ENCODE peak calls at places on chromosomes 16 and 17, in nine cellular contexts. A is body of pancreas, Q is cardiac muscle cell, H is tibial artery, C is transverse colon, Z is Panc1, Y is hepatocyte, I is uterus, R is neural progenitor cell. E is an unnamed sample. For H3K27me3, the result is how much of the 10 kb centered on the place peaks cover.

GRCh38 chr16:31439519-31439918 is 3.1 kb downstream of the ZNF843 start:
- DNase-seq in Y (no peak), Z (no peak), C (no peak), H (peak), Q (no peak), I (no peak), A (no peak), R (no peak), E (no peak)

GRCh38 chr16:73058221-73058615 is 10.3 kb upstream of the ZFHX3 start:
- DNase-seq in R (no peak), Y (peak), Z (no peak), H (no peak), C (peak), I (peak), A (peak), Q (peak), E (no peak)

GRCh38 chr17:82134101-82134500 is 36.1 kb upstream of the FASN start:
- DNase-seq in Z (no peak), Y (peak), C (peak), I (no peak), A (peak), H (no peak), Q (no peak), R (no peak), E (no peak)

GRCh38 chr17:75271233-75271954 is 363 bp upstream of the MIF4GD start:
- DNase-seq in C (peak), A (peak), Q (peak), I (peak), Z (no peak), Y (peak), R (peak), H (peak), E (no peak)

GRCh38 chr17:62094175-62094574 is 29.1 kb upstream of the MED13 start:
- DNase-seq in R (no peak), I (no peak), Q (no peak), C (no peak), Y (no peak), A (no peak), Z (no peak), H (no peak), E (no peak)

GRCh38 chr17:39822051-39822450 is 42.1 kb downstream of the IKZF3 start:
- DNase-seq in Z (no peak), C (no peak), Q (no peak), R (no peak), I (no peak), A (no peak), Y (no peak), H (no peak), E (no peak)

GRCh38 chr16:88505405-88506082 is 52.5 kb downstream of the ZFPM1 start:
- DNase-seq in A (peak), R (no peak), I (no peak), Q (peak), C (peak), Y (peak), H (no peak), Z (no peak), E (no peak)

GRCh38 chr16:47877166-47877565 is 278.6 kb downstream of the ABCC12 start:
- DNase-seq in I (no peak), H (no peak), A (no peak), Z (no peak), Y (no peak), Q (no peak), R (no peak), C (no peak), E (no peak)

GRCh38 chr17:78375401-78376079 is 2.9 kb upstream of the PGS1 start:
- DNase-seq in C (no peak), H (no peak), I (no peak), Y (peak), Q (no peak), R (no peak), A (peak), Z (no peak), E (no peak)

GRCh38 chr16:46757339-46758050 is 9.4 kb upstream of the MYLK3 start:
- DNase-seq in R (peak), I (no peak), Y (peak), Q (peak), C (no peak), H (no peak), A (no peak), Z (no peak), E (no peak)
- TF ChIP-seq CTCF in R (no peak), I (no peak), Y (no peak), Q (no peak), C (no peak), H (no peak), A (no peak), Z (no peak), E (no peak)

DNA sequence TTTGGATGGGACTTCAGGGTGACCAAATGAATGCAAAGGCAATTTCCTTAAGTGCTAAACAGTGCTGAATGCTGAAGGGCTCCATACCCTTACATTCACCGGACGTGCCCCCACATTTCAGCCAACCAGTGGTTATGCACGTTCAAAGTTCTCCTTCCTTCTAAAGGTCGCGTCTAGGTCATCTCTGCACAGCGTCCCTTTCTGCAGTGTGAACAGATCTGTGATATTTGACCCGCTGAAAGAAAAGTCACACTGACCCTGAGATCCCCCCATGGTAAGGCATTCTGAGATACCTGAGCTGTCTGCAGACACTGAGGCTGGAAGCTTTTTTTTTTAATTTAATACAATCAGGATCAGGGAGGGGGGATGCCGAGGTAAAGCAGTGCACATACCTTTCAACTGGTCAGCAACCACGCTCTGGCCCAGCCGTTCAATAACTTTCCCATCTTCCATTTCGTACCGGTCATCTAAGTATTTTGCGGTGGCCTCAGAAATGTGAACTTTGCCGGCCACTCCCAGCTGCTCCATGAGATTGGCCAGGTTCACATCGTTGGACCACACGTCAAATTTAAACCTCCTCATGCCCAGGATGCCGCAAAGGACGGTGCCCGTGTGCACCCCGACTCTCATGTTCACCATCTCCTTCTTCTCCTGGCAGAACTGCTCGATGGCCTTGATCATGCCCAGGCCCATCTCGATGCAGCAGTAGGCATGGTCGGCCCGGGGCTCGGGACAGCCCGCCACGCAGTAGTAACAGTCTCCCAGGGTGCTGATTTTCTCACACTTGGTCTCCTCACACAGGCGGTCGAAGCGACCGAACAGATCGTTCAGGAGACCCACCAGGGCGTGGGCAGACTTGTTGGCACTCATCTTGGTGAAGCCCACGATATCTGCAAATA is 2.6 kb downstream of the ADCY9 start:
- DNase-seq in I (no peak), Z (no peak), Y (no peak), C (no peak), A (no peak), R (no peak), H (no peak), Q (peak), E (no peak)
- H3K4me3 ChIP-seq in I (peak), Z (peak), Y (peak), C (peak), A (peak), R (no peak), H (peak), Q (peak), E (peak)

DNA sequence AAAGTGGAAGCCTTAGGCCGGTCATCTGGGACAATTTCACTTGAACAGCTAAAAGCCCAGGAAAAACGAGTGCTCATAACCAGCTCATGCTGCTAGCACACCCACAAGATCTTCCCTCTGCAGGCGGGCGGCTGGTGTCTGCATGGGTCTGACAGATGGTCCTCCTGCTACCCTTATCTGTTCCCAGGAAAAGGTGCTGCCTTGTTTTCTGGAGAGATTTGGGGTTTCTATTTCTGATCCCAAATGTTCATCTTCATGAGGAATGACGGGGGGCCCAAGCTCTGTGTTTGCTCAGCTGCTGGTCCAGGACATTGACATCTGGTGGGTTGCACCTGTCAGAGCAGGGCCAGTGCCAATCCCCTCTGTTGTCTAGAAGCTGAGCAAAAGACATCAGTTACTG is 103.8 kb downstream of the SOCS1 start:
- DNase-seq in A (no peak), R (no peak), Y (no peak), Q (no peak), H (no peak), I (no peak), C (no peak), Z (no peak), E (no peak)
- H3K27me3 ChIP-seq in A (under half), R (under half), Y (under half), Q (under half), H (under half), I (under half), C (under half), Z (under half), E (under half)

GRCh38 chr16:85823328-85823920 is 23.9 kb downstream of the COX4I1 start:
- DNase-seq in Y (no peak), A (no peak), I (no peak), H (no peak), Q (no peak), R (no peak), C (no peak), Z (no peak), E (no peak)

GRCh38 chr16:85828166-85828565 is 28.7 kb downstream of the COX4I1 start:
- DNase-seq in I (no peak), R (no peak), C (no peak), H (no peak), Q (no peak), Y (no peak), A (no peak), Z (no peak), E (no peak)

GRCh38 chr16:85826686-85827247 is 27.3 kb downstream of the COX4I1 start:
- DNase-seq in Q (no peak), Y (no peak), C (no peak), Z (no peak), I (no peak), R (no peak), A (no peak), H (no peak), E (no peak)

GRCh38 chr16:85824161-85825135 is 25.0 kb downstream of the COX4I1 start:
- DNase-seq in H (no peak), Z (no peak), Y (no peak), R (no peak), Q (no peak), I (no peak), C (no peak), A (no peak), E (no peak)

GRCh38 chr16:85825326-85825725 is 25.8 kb downstream of the COX4I1 start:
- DNase-seq in Q (no peak), Z (no peak), Y (no peak), C (no peak), H (no peak), I (no peak), R (no peak), A (no peak), E (no peak)
- TF ChIP-seq CTCF in Q (no peak), Z (no peak), Y (no peak), C (no peak), H (no peak), I (no peak), R (peak), A (no peak), E (no peak)

GRCh38 chr16:14337303-14338191 is 266.4 kb downstream of the MRTFB start:
- DNase-seq in Y (peak), I (no peak), H (no peak), R (no peak), A (peak), Z (no peak), Q (no peak), C (no peak), E (no peak)
- H3K4me3 ChIP-seq in Y (no peak), I (no peak), H (no peak), R (no peak), A (no peak), Z (no peak), Q (no peak), C (no peak), E (no peak)

GRCh38 chr16:56669840-56670639 is 426 bp downstream of the MT1H start:
- DNase-seq in C (no peak), H (no peak), Y (no peak), Q (no peak), R (no peak), Z (no peak), I (no peak), A (no peak), E (no peak)

GRCh38 chr16:56662357-56663354 is 4.9 kb downstream of the MT1F start:
- DNase-seq in Y (no peak), I (no peak), Z (no peak), C (no peak), A (no peak), H (no peak), Q (no peak), R (no peak), E (no peak)

GRCh38 chr16:56669005-56669839 is at the start of gene MT1H:
- DNase-seq in Z (no peak), Y (no peak), C (peak), I (no peak), H (no peak), Q (no peak), R (no peak), A (peak), E (no peak)

GRCh38 chr16:56667581-56668571 is at the start of gene MT1G:
- DNase-seq in Y (peak), A (peak), H (peak), I (no peak), R (no peak), Z (no peak), Q (peak), C (peak), E (no peak)

DNA sequence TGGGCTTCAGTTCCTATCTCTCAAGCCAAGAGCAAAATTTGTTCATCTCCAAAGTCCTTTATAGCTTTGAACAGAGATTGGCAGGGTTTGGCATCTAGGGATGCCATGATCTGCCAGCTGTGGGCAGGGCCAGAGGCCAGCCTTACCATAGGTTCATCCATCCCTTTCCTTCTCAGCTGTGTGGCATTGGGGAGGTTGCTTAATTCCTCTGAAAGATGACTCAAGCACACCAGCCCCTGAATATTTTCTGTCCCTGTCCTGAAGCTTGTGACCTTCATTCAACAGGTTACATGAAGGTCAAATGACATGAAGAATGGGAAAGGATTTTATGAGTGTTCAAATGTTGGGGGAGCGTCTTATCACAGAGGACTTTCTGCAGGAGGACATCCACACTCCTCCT is 3.4 kb downstream of the MT1G start:
- DNase-seq in H (no peak), A (no peak), Q (no peak), Y (no peak), Z (no peak), R (no peak), C (no peak), I (no peak), E (no peak)
- H3K27me3 ChIP-seq in H (under half), A (under half), Q (half or more), Y (half or more), Z (under half), R (half or more), C (half or more), I (under half), E (half or more)